ENCODE peak calls at places on chromosomes 16 and 17, in six cellular contexts. D is hypothalamus, J is left ventricle myocardium superior, S is psoas muscle, N is substantia nigra, T is COR-L47. Y is an unnamed sample.

GRCh38 chr17:4948166-4948996 is at the start of gene PFN1:
- DNase-seq in J (peak), S (peak), T (peak), N (peak), D (peak), Y (peak)

GRCh38 chr16:79653337-79654000 is 52.9 kb upstream of the MAF start:
- DNase-seq in J (peak), T (no peak), D (no peak), N (peak), S (peak), Y (peak)

GRCh38 chr16:87390641-87391323 is 1.4 kb upstream of the MAP1LC3B start:
- DNase-seq in T (no peak), N (no peak), J (no peak), S (no peak), D (no peak), Y (no peak)

GRCh38 chr17:7887482-7888183 is 956 bp upstream of the CHD3 start:
- DNase-seq in T (peak), J (peak), N (peak), S (peak), D (peak), Y (peak)

GRCh38 chr17:40323731-40324650 is 15.0 kb downstream of the RARA start:
- DNase-seq in T (no peak), S (peak), D (no peak), N (no peak), J (peak), Y (no peak)

GRCh38 chr17:83087788-83088360 is 8.5 kb downstream of the METRNL start:
- DNase-seq in J (no peak), S (no peak), D (no peak), N (no peak), T (no peak), Y (no peak)

GRCh38 chr17:82020874-82021727 is 1.6 kb downstream of the CENPX start:
- DNase-seq in D (peak), S (peak), T (peak), N (peak), J (peak), Y (peak)

GRCh38 chr16:85371948-85372347 is 241.2 kb upstream of the GSE1 start:
- DNase-seq in D (no peak), J (no peak), S (no peak), T (no peak), N (no peak), Y (no peak)

GRCh38 chr17:48012151-48012520 is 25.5 kb downstream of the COPZ2 start:
- DNase-seq in J (peak), S (no peak), N (peak), T (peak), D (no peak), Y (peak)

GRCh38 chr17:29930399-29931010 is 477 bp upstream of the SSH2 start:
- DNase-seq in J (no peak), S (no peak), T (peak), D (no peak), N (no peak), Y (no peak)

GRCh38 chr17:7262192-7263070 is at the start of gene CLDN7:
- DNase-seq in N (no peak), S (no peak), D (no peak), J (no peak), T (peak), Y (peak)

GRCh38 chr17:61260061-61260797 is 139.4 kb upstream of the TBX2 start:
- DNase-seq in D (no peak), S (no peak), J (no peak), T (no peak), N (no peak), Y (no peak)

GRCh38 chr17:39027440-39028035 is 60.3 kb upstream of the FBXO47 start:
- DNase-seq in J (peak), T (no peak), N (no peak), D (no peak), S (no peak), Y (no peak)

GRCh38 chr17:33072421-33073175 is 81.0 kb downstream of the SPACA3 start:
- DNase-seq in N (no peak), J (no peak), T (no peak), S (no peak), D (no peak), Y (no peak)

GRCh38 chr16:84286568-84287220 is 8.0 kb upstream of the WFDC1 start:
- DNase-seq in T (no peak), S (peak), J (peak), N (no peak), D (no peak), Y (no peak)

Y was measured in NCI-H345.